ENCODE peak calls at places on chromosomes 6 and 20, in four cellular contexts. One of them, this sample, is unnamed.

GRCh38 chr6:30515967-30516753 is 26.9 kb downstream of the HLA-E start:
- DNase-seq in cardiac muscle cell: peak; percentile 73
- DNase-seq in body of pancreas: peak; percentile 95
- DNase-seq in PC-3: peak; percentile 87
- DNase-seq in this sample: peak; percentile 59

GRCh38 chr20:20024942-20025341 is 7.8 kb downstream of the NAA20 start:
- DNase-seq in cardiac muscle cell: no peak
- DNase-seq in body of pancreas: no peak
- DNase-seq in PC-3: no peak
- DNase-seq in this sample: no peak

GRCh38 chr20:20373046-20373706 is 5.3 kb downstream of the INSM1 start:
- DNase-seq in cardiac muscle cell: no peak
- DNase-seq in body of pancreas: no peak
- DNase-seq in PC-3: peak; percentile 16
- DNase-seq in this sample: no peak

GRCh38 chr20:33032555-33032954 is 1.1 kb downstream of the BPIFB6 start:
- DNase-seq in cardiac muscle cell: no peak
- DNase-seq in body of pancreas: no peak
- DNase-seq in PC-3: no peak
- DNase-seq in this sample: no peak

GRCh38 chr20:18986895-18987580 is 173.5 kb downstream of the SCP2D1 start:
- DNase-seq in cardiac muscle cell: no peak
- DNase-seq in body of pancreas: no peak
- DNase-seq in PC-3: no peak
- DNase-seq in this sample: no peak

GRCh38 chr6:87431263-87431662 is 23.5 kb downstream of the CFAP206 start:
- DNase-seq in cardiac muscle cell: no peak
- DNase-seq in body of pancreas: no peak
- DNase-seq in PC-3: no peak
- DNase-seq in this sample: no peak

GRCh38 chr6:33029297-33030184 is 20.1 kb upstream of the HLA-DOA start:
- DNase-seq in cardiac muscle cell: peak; percentile 52
- DNase-seq in body of pancreas: peak; percentile 76
- DNase-seq in PC-3: no peak
- DNase-seq in this sample: no peak

GRCh38 chr6:17169291-17169690 is 67.4 kb downstream of the STMND1 start:
- DNase-seq in cardiac muscle cell: no peak
- DNase-seq in body of pancreas: no peak
- DNase-seq in PC-3: no peak
- DNase-seq in this sample: no peak

GRCh38 chr6:110173506-110174132 is 5.9 kb downstream of the WASF1 start:
- DNase-seq in cardiac muscle cell: peak; percentile 35
- DNase-seq in body of pancreas: no peak
- DNase-seq in PC-3: no peak
- DNase-seq in this sample: no peak

GRCh38 chr20:38941726-38942389 is 15.6 kb downstream of the FAM83D start:
- DNase-seq in cardiac muscle cell: no peak
- DNase-seq in body of pancreas: no peak
- DNase-seq in PC-3: no peak
- DNase-seq in this sample: no peak

DNA sequence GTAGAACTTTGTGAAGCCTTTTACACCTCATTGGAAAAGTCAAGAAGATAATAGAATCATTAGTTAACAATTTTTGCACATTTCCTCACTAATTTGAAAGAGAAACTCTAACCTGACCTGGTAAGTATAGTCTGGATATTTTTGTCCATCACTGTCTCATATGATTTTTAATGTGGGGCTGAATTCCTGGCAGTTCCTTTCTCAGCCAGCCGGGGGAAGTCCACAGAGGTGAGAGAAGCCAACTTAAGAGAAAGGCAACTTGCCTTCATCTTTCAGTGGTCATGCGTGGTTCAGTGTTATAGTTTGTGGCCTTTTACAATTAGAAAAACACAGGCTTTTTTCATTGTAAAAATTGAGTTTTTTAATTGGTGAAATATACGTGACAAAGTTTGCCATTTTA is 80.6 kb downstream of the CDYL start:
- DNase-seq in cardiac muscle cell: no peak
- DNase-seq in body of pancreas: no peak
- DNase-seq in PC-3: no peak
- DNase-seq in this sample: no peak
- TF ChIP-seq CTCF in cardiac muscle cell: no peak
- TF ChIP-seq CTCF in body of pancreas: no peak
- TF ChIP-seq CTCF in PC-3: peak; percentile 37
- TF ChIP-seq CTCF in this sample: peak; percentile 14

GRCh38 chr6:44002591-44003344 is 124.5 kb downstream of the MRPL14 start:
- DNase-seq in cardiac muscle cell: peak; percentile 76
- DNase-seq in body of pancreas: peak; percentile 62
- DNase-seq in PC-3: no peak
- DNase-seq in this sample: peak; percentile 71
- TF ChIP-seq CTCF in cardiac muscle cell: peak; percentile 10
- TF ChIP-seq CTCF in body of pancreas: no peak
- TF ChIP-seq CTCF in PC-3: no peak
- TF ChIP-seq CTCF in this sample: peak; percentile 28

GRCh38 chr6:159119835-159120234 is 49.4 kb upstream of the FNDC1 start:
- DNase-seq in cardiac muscle cell: no peak
- DNase-seq in body of pancreas: peak; percentile 57
- DNase-seq in PC-3: no peak
- DNase-seq in this sample: no peak
- TF ChIP-seq CTCF in cardiac muscle cell: no peak
- TF ChIP-seq CTCF in body of pancreas: no peak
- TF ChIP-seq CTCF in PC-3: no peak
- TF ChIP-seq CTCF in this sample: no peak

GRCh38 chr20:46994341-46994740 is 99.7 kb downstream of the EYA2 start:
- DNase-seq in cardiac muscle cell: no peak
- DNase-seq in body of pancreas: peak; percentile 49
- DNase-seq in PC-3: no peak
- DNase-seq in this sample: no peak
- TF ChIP-seq CTCF in cardiac muscle cell: no peak
- TF ChIP-seq CTCF in body of pancreas: no peak
- TF ChIP-seq CTCF in PC-3: no peak
- TF ChIP-seq CTCF in this sample: no peak

DNA sequence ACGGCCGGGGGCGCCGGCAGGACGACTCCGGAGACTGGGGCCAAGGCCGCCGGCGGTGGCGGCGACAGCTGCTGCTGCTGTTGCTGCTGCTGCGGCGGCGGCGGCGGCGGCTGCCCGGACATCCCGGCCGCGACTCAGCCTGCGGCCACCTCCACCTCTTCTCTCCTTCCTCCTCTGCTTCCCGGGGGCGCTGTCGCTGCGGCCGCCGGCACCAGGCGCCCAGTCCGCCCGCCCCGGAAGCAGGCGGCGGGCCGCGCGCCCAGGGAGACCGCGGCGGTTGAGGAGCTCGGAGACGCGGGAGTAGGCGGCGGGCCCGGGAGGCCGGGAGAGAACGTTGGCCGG is 280 bp downstream of the RANBP9 start:
- DNase-seq in cardiac muscle cell: no peak
- DNase-seq in body of pancreas: no peak
- DNase-seq in PC-3: no peak
- DNase-seq in this sample: no peak
- TF ChIP-seq CTCF in cardiac muscle cell: no peak
- TF ChIP-seq CTCF in body of pancreas: no peak
- TF ChIP-seq CTCF in PC-3: peak; percentile 11
- TF ChIP-seq CTCF in this sample: peak; percentile 33

GRCh38 chr20:62539208-62539607 is 63.4 kb upstream of the GATA5 start:
- DNase-seq in cardiac muscle cell: no peak
- DNase-seq in body of pancreas: no peak
- DNase-seq in PC-3: no peak
- DNase-seq in this sample: no peak
- TF ChIP-seq CTCF in cardiac muscle cell: no peak
- TF ChIP-seq CTCF in body of pancreas: no peak
- TF ChIP-seq CTCF in PC-3: no peak
- TF ChIP-seq CTCF in this sample: no peak

This sample was measured in progenitor cell of endocrine pancreas.